ENCODE peak calls at places on chromosomes 2 and 18, in four cellular contexts. K, R, A and Z are unnamed samples.

GRCh38 chr2:106120432-106120831 is 73.7 kb downstream of the UXS1 start:
- DNase-seq in R (no peak), A (no peak), K (no peak), Z (no peak)

GRCh38 chr2:173048901-173049661 is 26.6 kb upstream of the MAP3K20 start:
- DNase-seq in R (no peak), K (peak; percentile 30), A (no peak), Z (no peak)

GRCh38 chr2:185268651-185269050 is 470.0 kb upstream of the FSIP2 start:
- DNase-seq in R (no peak), A (no peak), K (no peak), Z (no peak)

GRCh38 chr2:155645771-155646170 is 686.8 kb downstream of the NR4A2 start:
- DNase-seq in K (no peak), A (no peak), R (no peak), Z (no peak)

GRCh38 chr2:95388878-95389255 is 13.6 kb upstream of the FAHD2A start:
- DNase-seq in K (no peak), R (no peak), A (no peak), Z (no peak)

GRCh38 chr2:190537765-190538164 is 3.2 kb upstream of the NEMP2 start:
- DNase-seq in R (no peak), A (no peak), K (no peak), Z (no peak)

GRCh38 chr2:148483675-148484074 is 160.9 kb upstream of the EPC2 start:
- DNase-seq in A (no peak), K (no peak), R (no peak), Z (no peak)

GRCh38 chr18:58599106-58599505 is 29.8 kb downstream of the ALPK2 start:
- DNase-seq in A (no peak), R (no peak), K (no peak), Z (no peak)

GRCh38 chr2:15385184-15385583 is 175.9 kb downstream of the NBAS start:
- DNase-seq in K (no peak), A (no peak), R (no peak), Z (no peak)

GRCh38 chr2:144508162-144508765 is 11.7 kb downstream of the ZEB2 start:
- DNase-seq in R (no peak), A (no peak), K (no peak), Z (no peak)

GRCh38 chr2:44912660-44913059 is 28.8 kb upstream of the SIX3 start:
- DNase-seq in R (no peak), K (no peak), A (no peak), Z (no peak)

GRCh38 chr18:37251679-37252078 is 313.9 kb downstream of the CELF4 start:
- DNase-seq in A (no peak), R (no peak), K (no peak), Z (no peak)

GRCh38 chr2:157747280-157747679 is 118.6 kb upstream of the ACVR1C start:
- DNase-seq in K (no peak), R (no peak), A (no peak), Z (no peak)

GRCh38 chr18:21053127-21053526 is 58.5 kb downstream of the ROCK1 start:
- DNase-seq in A (no peak), R (no peak), K (no peak), Z (no peak)

GRCh38 chr2:70978388-70979357 is at the start of gene ANKRD53:
- DNase-seq in R (no peak), A (no peak), K (no peak), Z (peak; percentile 92)

GRCh38 chr2:219707496-219708285 is 80.3 kb downstream of the SLC4A3 start:
- DNase-seq in R (no peak), A (no peak), K (no peak), Z (no peak)

GRCh38 chr2:84901593-84902120 is 3.8 kb upstream of the TMSB10 start:
- DNase-seq in A (no peak), K (no peak), R (no peak), Z (no peak)

GRCh38 chr2:191038241-191038725 is 24.3 kb upstream of the STAT1 start:
- DNase-seq in R (no peak), K (no peak), A (no peak), Z (no peak)

GRCh38 chr2:68741238-68741637 is 6.6 kb downstream of the ARHGAP25 start:
- DNase-seq in R (no peak), K (no peak), A (no peak), Z (no peak)

GRCh38 chr2:169119117-169119770 is 49.9 kb downstream of the DHRS9 start:
- DNase-seq in R (no peak), A (no peak), K (no peak), Z (no peak)

GRCh38 chr2:212294816-212295215 is 243.8 kb downstream of the ERBB4 start:
- DNase-seq in K (no peak), A (no peak), R (no peak), Z (no peak)

GRCh38 chr2:233473878-233474277 is 92.7 kb downstream of the USP40 start:
- DNase-seq in A (no peak), R (no peak), K (no peak), Z (peak; percentile 10)

GRCh38 chr2:101698419-101699190 is 1.1 kb downstream of the MAP4K4 start:
- DNase-seq in A (no peak), R (no peak), K (no peak), Z (no peak)